ENCODE peak calls at places on chromosome 2, in five cellular contexts. One of them, this sample, is unnamed.

GRCh38 chr2:203797363-203798111 is 70.0 kb upstream of the CTLA4 start:
- DNase-seq in GM12878: no peak
- DNase-seq in A549: no peak
- DNase-seq in K562: no peak
- DNase-seq in HepG2: no peak
- DNase-seq in this sample: no peak

GRCh38 chr2:47346107-47346506 is 56.8 kb upstream of the MSH2 start:
- DNase-seq in GM12878: no peak
- DNase-seq in A549: no peak
- DNase-seq in K562: no peak
- DNase-seq in HepG2: no peak
- DNase-seq in this sample: no peak

GRCh38 chr2:216195565-216195978 is 86.4 kb downstream of the XRCC5 start:
- DNase-seq in GM12878: no peak
- DNase-seq in A549: no peak
- DNase-seq in K562: no peak
- DNase-seq in HepG2: no peak
- DNase-seq in this sample: no peak

GRCh38 chr2:119469661-119470297 is 38.1 kb downstream of the TMEM37 start:
- DNase-seq in GM12878: no peak
- DNase-seq in A549: no peak
- DNase-seq in K562: no peak
- DNase-seq in HepG2: peak
- DNase-seq in this sample: no peak

GRCh38 chr2:233033672-233034071 is 1.2 kb downstream of the NEU2 start:
- DNase-seq in GM12878: no peak
- DNase-seq in A549: no peak
- DNase-seq in K562: no peak
- DNase-seq in HepG2: no peak
- DNase-seq in this sample: no peak

GRCh38 chr2:40394030-40394429 is 57.9 kb downstream of the SLC8A1 start:
- DNase-seq in GM12878: no peak
- DNase-seq in A549: no peak
- DNase-seq in K562: no peak
- DNase-seq in HepG2: no peak
- DNase-seq in this sample: no peak

GRCh38 chr2:186098821-186099220 is 360.2 kb downstream of the FSIP2 start:
- DNase-seq in GM12878: no peak
- DNase-seq in A549: no peak
- DNase-seq in K562: no peak
- DNase-seq in HepG2: no peak
- DNase-seq in this sample: no peak

GRCh38 chr2:164655336-164655735 is 34.1 kb upstream of the GRB14 start:
- DNase-seq in GM12878: no peak
- DNase-seq in A549: no peak
- DNase-seq in K562: no peak
- DNase-seq in HepG2: no peak
- DNase-seq in this sample: no peak

GRCh38 chr2:195535911-195536522 is 121.0 kb upstream of the SLC39A10 start:
- DNase-seq in GM12878: peak
- DNase-seq in A549: no peak
- DNase-seq in K562: peak
- DNase-seq in HepG2: no peak
- DNase-seq in this sample: no peak

GRCh38 chr2:94871226-94872087 is at the start of gene TEKT4:
- DNase-seq in GM12878: no peak
- DNase-seq in A549: no peak
- DNase-seq in K562: no peak
- DNase-seq in HepG2: no peak
- DNase-seq in this sample: peak

DNA sequence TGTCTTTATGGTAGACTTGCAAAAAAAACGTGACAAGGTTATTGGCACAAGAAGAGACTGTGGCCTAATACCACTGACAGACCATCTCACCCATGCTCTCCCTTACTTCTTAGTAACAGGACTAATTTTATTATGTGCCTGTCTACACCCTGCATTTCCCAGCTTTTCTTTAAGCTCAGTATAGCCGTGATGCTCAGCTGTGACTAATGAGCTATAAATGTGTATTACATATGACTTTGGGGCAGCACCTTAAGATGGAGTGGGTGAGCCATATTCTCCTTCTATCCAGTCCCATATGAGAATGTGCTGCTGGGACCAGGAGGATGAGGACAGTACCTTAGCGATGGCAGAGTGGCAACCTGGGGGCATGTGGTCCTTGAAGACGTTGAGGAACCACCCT is 293.5 kb downstream of the RNF144A start:
- DNase-seq in GM12878: no peak
- DNase-seq in A549: no peak
- DNase-seq in K562: no peak
- DNase-seq in HepG2: no peak
- DNase-seq in this sample: no peak
- TF ChIP-seq CHD2 in GM12878: no peak
- TF ChIP-seq CHD2 in A549: no peak
- TF ChIP-seq CHD2 in K562: no peak
- TF ChIP-seq CHD2 in HepG2: no peak
- TF ChIP-seq CHD2 in this sample: no peak

GRCh38 chr2:10527585-10527984 is 79.5 kb upstream of the ODC1 start:
- DNase-seq in GM12878: no peak
- DNase-seq in A549: no peak
- DNase-seq in K562: no peak
- DNase-seq in HepG2: no peak
- DNase-seq in this sample: no peak

GRCh38 chr2:10532631-10533101 is 84.5 kb upstream of the ODC1 start:
- DNase-seq in GM12878: no peak
- DNase-seq in A549: no peak
- DNase-seq in K562: no peak
- DNase-seq in HepG2: no peak
- DNase-seq in this sample: no peak

GRCh38 chr2:10529611-10530010 is 81.5 kb upstream of the ODC1 start:
- DNase-seq in GM12878: no peak
- DNase-seq in A549: no peak
- DNase-seq in K562: no peak
- DNase-seq in HepG2: no peak
- DNase-seq in this sample: peak

GRCh38 chr2:10531874-10532273 is 83.7 kb upstream of the ODC1 start:
- DNase-seq in GM12878: no peak
- DNase-seq in A549: no peak
- DNase-seq in K562: no peak
- DNase-seq in HepG2: no peak
- DNase-seq in this sample: no peak

DNA sequence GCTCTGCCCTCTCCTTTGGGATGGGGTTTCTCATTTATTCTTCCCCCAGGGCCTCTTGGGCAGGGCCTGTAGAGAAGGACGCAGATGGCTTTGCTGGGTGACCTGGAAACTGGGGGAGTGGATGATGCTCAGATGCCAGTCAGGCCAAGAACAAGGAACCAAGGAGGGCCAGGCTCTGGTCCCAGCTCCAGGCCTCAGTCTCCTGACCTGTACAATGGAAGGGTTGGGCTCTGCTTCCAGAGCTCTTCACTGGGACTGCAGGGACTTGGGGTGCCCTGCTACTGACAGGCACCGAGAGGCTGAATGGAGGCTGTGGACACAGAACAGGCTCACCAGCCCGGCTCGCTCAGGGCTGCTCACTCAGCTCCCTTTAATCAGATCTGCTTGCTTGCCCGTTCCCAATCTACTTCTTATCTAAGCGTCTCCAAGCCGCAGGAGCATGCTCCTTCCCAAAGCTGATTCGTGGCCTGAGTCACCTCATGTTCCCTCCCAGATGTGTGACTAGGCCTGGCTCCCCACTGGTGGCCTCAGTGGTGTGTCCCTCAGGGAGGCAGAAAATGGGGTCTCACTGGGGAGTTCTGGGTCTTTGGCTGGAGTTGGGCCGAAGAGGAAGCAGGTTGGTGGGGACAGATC is 82.6 kb upstream of the ODC1 start:
- DNase-seq in GM12878: no peak
- DNase-seq in A549: no peak
- DNase-seq in K562: peak
- DNase-seq in HepG2: no peak
- DNase-seq in this sample: peak
- TF ChIP-seq SMC3 in GM12878: no peak
- TF ChIP-seq SMC3 in A549: no peak
- TF ChIP-seq SMC3 in K562: no peak
- TF ChIP-seq SMC3 in HepG2: no peak
- TF ChIP-seq SMC3 in this sample: no peak

DNA sequence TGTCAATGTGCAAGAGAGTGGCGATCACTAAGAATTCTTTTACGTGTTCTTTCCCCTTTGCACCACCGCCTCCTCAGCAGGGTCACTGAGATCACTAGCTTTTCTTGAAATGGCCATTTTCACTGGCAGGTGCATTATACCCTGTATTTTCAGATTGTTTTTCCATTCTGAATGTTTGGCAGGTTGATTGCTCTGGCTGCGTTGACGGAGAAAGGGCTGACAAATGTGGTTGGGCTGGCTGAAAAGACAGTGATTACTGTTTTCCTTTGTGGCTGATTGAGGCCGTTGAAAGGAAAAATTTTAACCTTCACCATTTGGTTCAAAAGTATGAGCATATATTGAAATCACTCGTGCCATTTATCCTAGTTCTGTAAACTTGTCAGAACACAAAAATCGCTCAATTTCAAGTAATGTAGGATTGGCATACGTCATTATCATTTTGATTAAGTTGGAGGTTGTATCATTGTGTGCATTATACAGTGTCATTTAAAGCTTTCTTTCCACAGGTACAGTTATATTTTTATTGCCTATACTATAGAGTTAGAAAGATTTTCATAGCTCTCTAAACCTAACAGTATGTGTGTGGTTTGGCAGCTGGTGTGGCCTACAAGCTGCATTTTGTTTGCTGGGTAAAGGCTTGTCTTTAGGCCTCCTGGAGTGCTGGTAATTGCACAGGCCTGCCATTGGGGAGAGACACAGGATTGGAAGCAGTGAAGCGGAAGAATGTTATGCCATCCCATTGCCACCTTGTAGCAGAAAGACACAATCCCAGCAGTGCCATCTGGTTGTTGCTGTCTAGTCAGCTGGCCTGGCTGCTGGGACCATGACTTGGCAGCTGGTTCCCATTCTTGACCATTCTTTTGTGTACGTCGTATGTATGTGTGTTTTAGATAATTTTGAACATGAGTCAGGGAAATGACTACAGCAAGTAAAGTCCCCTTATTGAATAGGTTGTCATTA is 36.7 kb downstream of the DYNC1I2 start:
- DNase-seq in GM12878: no peak
- DNase-seq in A549: no peak
- DNase-seq in K562: peak
- DNase-seq in HepG2: peak
- DNase-seq in this sample: peak
- TF ChIP-seq CHD2 in GM12878: no peak
- TF ChIP-seq CHD2 in A549: no peak
- TF ChIP-seq CHD2 in K562: no peak
- TF ChIP-seq CHD2 in HepG2: no peak
- TF ChIP-seq CHD2 in this sample: no peak

DNA sequence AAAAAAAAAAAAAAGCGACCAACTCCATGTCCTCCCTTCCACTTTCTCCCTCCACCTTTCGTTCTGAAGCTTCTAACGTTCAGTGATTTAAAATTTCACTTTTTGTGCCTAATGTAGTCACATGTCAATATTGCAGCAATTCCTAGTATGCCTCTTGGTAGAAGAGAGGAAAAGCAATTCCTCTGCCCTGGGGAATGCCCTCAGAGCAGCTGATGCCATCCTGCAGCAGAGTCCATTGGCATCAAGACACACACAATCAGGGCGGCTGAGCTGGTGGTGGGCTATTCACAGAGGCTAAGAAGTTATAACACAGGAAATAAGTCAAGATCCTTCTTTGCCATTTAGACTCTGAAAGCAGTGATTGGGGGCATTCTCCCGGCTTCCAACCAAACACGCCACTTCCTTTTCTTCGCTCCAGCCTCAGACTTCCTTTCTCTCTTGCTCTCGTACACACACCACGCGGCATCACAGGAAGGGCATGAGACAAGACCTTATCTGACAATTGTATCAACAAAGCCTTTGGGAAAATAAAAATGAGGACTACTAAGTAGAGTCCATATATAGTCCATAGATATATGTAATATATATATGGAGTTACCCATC is 71.9 kb downstream of the MOGAT1 start:
- DNase-seq in GM12878: no peak
- DNase-seq in A549: no peak
- DNase-seq in K562: no peak
- DNase-seq in HepG2: no peak
- DNase-seq in this sample: no peak
- TF ChIP-seq SMC3 in GM12878: no peak
- TF ChIP-seq SMC3 in A549: no peak
- TF ChIP-seq SMC3 in K562: no peak
- TF ChIP-seq SMC3 in HepG2: no peak
- TF ChIP-seq SMC3 in this sample: no peak

GRCh38 chr2:111031546-111032484 is 88.9 kb upstream of the BCL2L11 start:
- DNase-seq in GM12878: no peak
- DNase-seq in A549: no peak
- DNase-seq in K562: no peak
- DNase-seq in HepG2: no peak
- DNase-seq in this sample: no peak

GRCh38 chr2:111030271-111030891 is 90.3 kb upstream of the BCL2L11 start:
- DNase-seq in GM12878: no peak
- DNase-seq in A549: no peak
- DNase-seq in K562: no peak
- DNase-seq in HepG2: no peak
- DNase-seq in this sample: no peak

GRCh38 chr2:111028720-111029119 is 92.0 kb upstream of the BCL2L11 start:
- DNase-seq in GM12878: no peak
- DNase-seq in A549: no peak
- DNase-seq in K562: peak
- DNase-seq in HepG2: no peak
- DNase-seq in this sample: no peak

GRCh38 chr2:111032721-111033532 is 87.8 kb upstream of the BCL2L11 start:
- DNase-seq in GM12878: no peak
- DNase-seq in A549: peak
- DNase-seq in K562: no peak
- DNase-seq in HepG2: peak
- DNase-seq in this sample: no peak

GRCh38 chr2:111029135-111029927 is 91.4 kb upstream of the BCL2L11 start:
- DNase-seq in GM12878: no peak
- DNase-seq in A549: no peak
- DNase-seq in K562: no peak
- DNase-seq in HepG2: no peak
- DNase-seq in this sample: no peak
- TF ChIP-seq CHD2 in GM12878: no peak
- TF ChIP-seq CHD2 in A549: no peak
- TF ChIP-seq CHD2 in K562: no peak
- TF ChIP-seq CHD2 in HepG2: no peak
- TF ChIP-seq CHD2 in this sample: no peak

DNA sequence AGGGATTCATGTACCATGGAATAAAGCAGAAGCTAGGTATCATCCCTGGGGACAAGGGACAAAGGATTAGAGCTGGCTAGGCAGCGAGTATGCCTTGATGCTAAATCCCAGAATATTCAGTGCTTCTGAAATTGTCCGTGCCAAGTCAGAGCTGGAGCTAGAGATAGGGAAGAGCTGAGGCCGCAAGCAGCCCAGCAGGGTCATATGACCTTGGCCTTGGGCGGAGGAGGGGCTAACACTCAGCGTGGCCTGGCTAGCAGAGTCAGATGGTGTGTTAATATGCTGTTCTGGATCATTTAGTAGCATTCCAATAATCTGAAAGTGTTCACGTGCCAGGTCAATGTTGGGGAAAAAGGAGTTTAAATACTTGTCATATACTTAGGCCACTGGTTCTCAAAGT is 374.8 kb downstream of the CLIP4 start:
- DNase-seq in GM12878: no peak
- DNase-seq in A549: no peak
- DNase-seq in K562: peak
- DNase-seq in HepG2: no peak
- DNase-seq in this sample: no peak
- TF ChIP-seq SMC3 in GM12878: no peak
- TF ChIP-seq SMC3 in A549: no peak
- TF ChIP-seq SMC3 in K562: no peak
- TF ChIP-seq SMC3 in HepG2: no peak
- TF ChIP-seq SMC3 in this sample: no peak

GRCh38 chr2:170098626-170099312 is 79.2 kb upstream of the MYO3B start:
- DNase-seq in GM12878: no peak
- DNase-seq in A549: no peak
- DNase-seq in K562: no peak
- DNase-seq in HepG2: no peak
- DNase-seq in this sample: no peak
- TF ChIP-seq CHD2 in GM12878: no peak
- TF ChIP-seq CHD2 in A549: no peak
- TF ChIP-seq CHD2 in K562: no peak
- TF ChIP-seq CHD2 in HepG2: no peak
- TF ChIP-seq CHD2 in this sample: no peak

This sample was measured in SK-N-SH.